ENCODE peak calls at places on chromosomes 1 and 21, in six cellular contexts. One of them, this sample, is unnamed.

GRCh38 chr21:32888971-32889370 is 117.4 kb upstream of the PAXBP1 start:
- DNase-seq in CD4-positive, alpha-beta memory T cell: no peak
- DNase-seq in aorta: no peak
- DNase-seq in effector memory CD4-positive, alpha-beta T cell: no peak
- DNase-seq in AG04450: no peak
- DNase-seq in GM23248: peak; percentile 32
- DNase-seq in this sample: no peak

GRCh38 chr1:198220428-198220827 is 63.6 kb downstream of the NEK7 start:
- DNase-seq in CD4-positive, alpha-beta memory T cell: no peak
- DNase-seq in aorta: no peak
- DNase-seq in effector memory CD4-positive, alpha-beta T cell: no peak
- DNase-seq in AG04450: no peak
- DNase-seq in GM23248: peak; percentile 55
- DNase-seq in this sample: no peak

GRCh38 chr21:45971487-45972352 is 9.8 kb upstream of the COL6A1 start:
- DNase-seq in CD4-positive, alpha-beta memory T cell: no peak
- DNase-seq in aorta: peak; percentile 71
- DNase-seq in effector memory CD4-positive, alpha-beta T cell: no peak
- DNase-seq in AG04450: peak; percentile 70
- DNase-seq in GM23248: peak; percentile 96
- DNase-seq in this sample: no peak

GRCh38 chr21:34141373-34141772 is 68.0 kb downstream of the MRPS6 start:
- DNase-seq in CD4-positive, alpha-beta memory T cell: no peak
- DNase-seq in aorta: no peak
- DNase-seq in effector memory CD4-positive, alpha-beta T cell: no peak
- DNase-seq in AG04450: no peak
- DNase-seq in GM23248: no peak
- DNase-seq in this sample: no peak

GRCh38 chr1:53547321-53547720 is 88.1 kb downstream of the DMRTB1 start:
- DNase-seq in CD4-positive, alpha-beta memory T cell: no peak
- DNase-seq in aorta: peak; percentile 24
- DNase-seq in effector memory CD4-positive, alpha-beta T cell: no peak
- DNase-seq in AG04450: no peak
- DNase-seq in GM23248: no peak
- DNase-seq in this sample: no peak

GRCh38 chr1:197783510-197783948 is 8.2 kb upstream of the DENND1B start:
- DNase-seq in CD4-positive, alpha-beta memory T cell: no peak
- DNase-seq in aorta: no peak
- DNase-seq in effector memory CD4-positive, alpha-beta T cell: no peak
- DNase-seq in AG04450: no peak
- DNase-seq in GM23248: peak; percentile 81
- DNase-seq in this sample: no peak

GRCh38 chr1:81695741-81696140 is 105.0 kb upstream of the ADGRL2 start:
- DNase-seq in CD4-positive, alpha-beta memory T cell: no peak
- DNase-seq in aorta: peak; percentile 37
- DNase-seq in effector memory CD4-positive, alpha-beta T cell: no peak
- DNase-seq in AG04450: no peak
- DNase-seq in GM23248: peak; percentile 74
- DNase-seq in this sample: no peak

GRCh38 chr1:13896932-13897331 is 196.9 kb downstream of the PRDM2 start:
- DNase-seq in CD4-positive, alpha-beta memory T cell: no peak
- DNase-seq in aorta: no peak
- DNase-seq in effector memory CD4-positive, alpha-beta T cell: no peak
- DNase-seq in AG04450: no peak
- DNase-seq in GM23248: no peak
- DNase-seq in this sample: no peak

GRCh38 chr1:157856538-157856937 is 14.9 kb upstream of the CD5L start:
- DNase-seq in CD4-positive, alpha-beta memory T cell: no peak
- DNase-seq in aorta: no peak
- DNase-seq in effector memory CD4-positive, alpha-beta T cell: no peak
- DNase-seq in AG04450: no peak
- DNase-seq in GM23248: no peak
- DNase-seq in this sample: no peak

GRCh38 chr1:244862354-244862698 is 2.0 kb downstream of the HNRNPU start:
- DNase-seq in CD4-positive, alpha-beta memory T cell: peak; percentile 62
- DNase-seq in aorta: no peak
- DNase-seq in effector memory CD4-positive, alpha-beta T cell: no peak
- DNase-seq in AG04450: no peak
- DNase-seq in GM23248: peak; percentile 49
- DNase-seq in this sample: no peak

GRCh38 chr1:92968138-92969032 is 7.1 kb upstream of the DIPK1A start:
- DNase-seq in CD4-positive, alpha-beta memory T cell: peak; percentile 41
- DNase-seq in aorta: no peak
- DNase-seq in effector memory CD4-positive, alpha-beta T cell: no peak
- DNase-seq in AG04450: no peak
- DNase-seq in GM23248: peak; percentile 40
- DNase-seq in this sample: no peak

GRCh38 chr1:6347641-6348487 is 45.7 kb downstream of the ACOT7 start:
- DNase-seq in CD4-positive, alpha-beta memory T cell: peak; percentile 75
- DNase-seq in aorta: no peak
- DNase-seq in effector memory CD4-positive, alpha-beta T cell: peak; percentile 58
- DNase-seq in AG04450: no peak
- DNase-seq in GM23248: peak; percentile 41
- DNase-seq in this sample: no peak

GRCh38 chr1:20061866-20062265 is 8.1 kb upstream of the PLA2G5 start:
- DNase-seq in CD4-positive, alpha-beta memory T cell: no peak
- DNase-seq in aorta: no peak
- DNase-seq in effector memory CD4-positive, alpha-beta T cell: no peak
- DNase-seq in AG04450: no peak
- DNase-seq in GM23248: peak; percentile 35
- DNase-seq in this sample: no peak

GRCh38 chr1:208178091-208178529 is 66.1 kb downstream of the PLXNA2 start:
- DNase-seq in CD4-positive, alpha-beta memory T cell: no peak
- DNase-seq in aorta: no peak
- DNase-seq in effector memory CD4-positive, alpha-beta T cell: no peak
- DNase-seq in AG04450: no peak
- DNase-seq in GM23248: no peak
- DNase-seq in this sample: no peak

GRCh38 chr21:41139275-41139674 is 28.7 kb upstream of the BACE2 start:
- DNase-seq in CD4-positive, alpha-beta memory T cell: no peak
- DNase-seq in aorta: no peak
- DNase-seq in effector memory CD4-positive, alpha-beta T cell: no peak
- DNase-seq in AG04450: no peak
- DNase-seq in GM23248: no peak
- DNase-seq in this sample: no peak

GRCh38 chr1:14347186-14347585 is 251.3 kb upstream of the KAZN start:
- DNase-seq in CD4-positive, alpha-beta memory T cell: no peak
- DNase-seq in aorta: no peak
- DNase-seq in effector memory CD4-positive, alpha-beta T cell: no peak
- DNase-seq in AG04450: no peak
- DNase-seq in GM23248: no peak
- DNase-seq in this sample: no peak

GRCh38 chr1:102578806-102579205 is 529.5 kb downstream of the COL11A1 start:
- DNase-seq in CD4-positive, alpha-beta memory T cell: no peak
- DNase-seq in aorta: no peak
- DNase-seq in effector memory CD4-positive, alpha-beta T cell: no peak
- DNase-seq in AG04450: no peak
- DNase-seq in GM23248: peak; percentile 25
- DNase-seq in this sample: no peak

GRCh38 chr1:199010933-199011332 is 372.1 kb downstream of the PTPRC start:
- DNase-seq in CD4-positive, alpha-beta memory T cell: no peak
- DNase-seq in aorta: no peak
- DNase-seq in effector memory CD4-positive, alpha-beta T cell: no peak
- DNase-seq in AG04450: peak; percentile 11
- DNase-seq in GM23248: peak; percentile 21
- DNase-seq in this sample: no peak

GRCh38 chr1:83682132-83682531 is 316.8 kb downstream of the TTLL7 start:
- DNase-seq in CD4-positive, alpha-beta memory T cell: no peak
- DNase-seq in aorta: no peak
- DNase-seq in effector memory CD4-positive, alpha-beta T cell: no peak
- DNase-seq in AG04450: no peak
- DNase-seq in GM23248: no peak
- DNase-seq in this sample: no peak

GRCh38 chr1:81617308-81618027 is 183.3 kb upstream of the ADGRL2 start:
- DNase-seq in CD4-positive, alpha-beta memory T cell: no peak
- DNase-seq in aorta: no peak
- DNase-seq in effector memory CD4-positive, alpha-beta T cell: no peak
- DNase-seq in AG04450: no peak
- DNase-seq in GM23248: peak; percentile 55
- DNase-seq in this sample: no peak

GRCh38 chr1:157119448-157119847 is 18.7 kb downstream of the ETV3 start:
- DNase-seq in CD4-positive, alpha-beta memory T cell: no peak
- DNase-seq in aorta: no peak
- DNase-seq in effector memory CD4-positive, alpha-beta T cell: no peak
- DNase-seq in AG04450: no peak
- DNase-seq in GM23248: no peak
- DNase-seq in this sample: no peak

GRCh38 chr1:1781526-1781903 is 3.2 kb upstream of the NADK start:
- DNase-seq in CD4-positive, alpha-beta memory T cell: no peak
- DNase-seq in aorta: no peak
- DNase-seq in effector memory CD4-positive, alpha-beta T cell: no peak
- DNase-seq in AG04450: no peak
- DNase-seq in GM23248: peak; percentile 16
- DNase-seq in this sample: no peak

GRCh38 chr1:1784933-1785332 is 6.7 kb upstream of the NADK start:
- DNase-seq in CD4-positive, alpha-beta memory T cell: no peak
- DNase-seq in aorta: no peak
- DNase-seq in effector memory CD4-positive, alpha-beta T cell: no peak
- DNase-seq in AG04450: no peak
- DNase-seq in GM23248: no peak
- DNase-seq in this sample: no peak

GRCh38 chr1:1780598-1781525 is 2.6 kb upstream of the NADK start:
- DNase-seq in CD4-positive, alpha-beta memory T cell: no peak
- DNase-seq in aorta: no peak
- DNase-seq in effector memory CD4-positive, alpha-beta T cell: no peak
- DNase-seq in AG04450: no peak
- DNase-seq in GM23248: peak; percentile 26
- DNase-seq in this sample: no peak

GRCh38 chr1:1783320-1783719 is 5.0 kb upstream of the NADK start:
- DNase-seq in CD4-positive, alpha-beta memory T cell: no peak
- DNase-seq in aorta: no peak
- DNase-seq in effector memory CD4-positive, alpha-beta T cell: no peak
- DNase-seq in AG04450: no peak
- DNase-seq in GM23248: no peak
- DNase-seq in this sample: peak; percentile 32

DNA sequence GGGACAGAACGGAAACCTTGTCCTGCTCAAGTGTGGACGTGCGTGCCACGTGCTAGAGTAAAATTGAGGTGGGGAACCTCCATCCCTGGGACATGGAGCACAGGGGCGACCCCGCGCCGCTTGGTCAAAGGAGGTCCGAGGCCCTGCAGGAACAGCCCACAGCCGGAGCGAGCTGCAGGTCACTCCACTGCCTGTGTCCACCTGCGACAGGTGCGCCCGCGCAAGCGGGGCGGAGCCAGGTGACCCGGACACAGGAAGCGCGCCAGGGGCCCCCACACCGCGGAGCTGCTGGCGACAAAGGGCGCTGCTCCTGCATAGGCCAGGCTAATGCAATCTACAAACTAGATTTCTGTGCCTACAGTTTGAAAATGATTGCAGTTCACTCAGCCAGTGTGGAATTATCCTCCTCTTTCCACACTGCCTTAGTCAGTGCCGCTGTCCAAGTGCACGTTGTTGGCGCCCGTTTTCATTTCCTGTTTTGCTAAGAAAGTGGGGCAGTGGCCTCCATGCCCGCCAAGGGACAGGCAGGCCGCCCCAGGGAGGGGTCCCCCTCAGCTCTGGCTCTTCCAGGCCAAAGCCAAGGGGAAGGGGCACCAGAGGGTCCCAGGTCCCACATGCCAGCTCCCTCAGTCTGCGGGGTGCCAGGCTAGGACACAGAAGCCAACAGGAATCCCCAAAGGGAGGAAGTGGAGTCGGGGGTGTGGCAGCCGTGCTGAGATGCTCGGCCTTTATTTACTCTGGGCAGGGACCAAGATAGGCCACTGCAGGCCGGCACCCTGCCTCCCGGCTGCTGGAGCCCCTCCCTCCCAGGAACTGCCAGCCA is 4.3 kb upstream of the NADK start:
- DNase-seq in CD4-positive, alpha-beta memory T cell: no peak
- DNase-seq in aorta: peak; percentile 86
- DNase-seq in effector memory CD4-positive, alpha-beta T cell: no peak
- DNase-seq in AG04450: no peak
- DNase-seq in GM23248: peak; percentile 88
- DNase-seq in this sample: no peak
- H3K27ac ChIP-seq in CD4-positive, alpha-beta memory T cell: peak overlapping the region; percentile 78
- H3K27ac ChIP-seq in aorta: no peak overlapping the region
- H3K27ac ChIP-seq in effector memory CD4-positive, alpha-beta T cell: peak overlapping the region; percentile 39
- H3K27ac ChIP-seq in AG04450: peak overlapping the region; percentile 75
- H3K27ac ChIP-seq in GM23248: peak overlapping the region; percentile 61
- H3K27ac ChIP-seq in this sample: peak overlapping the region; percentile 39

GRCh38 chr1:113192980-113193379 is 120.0 kb downstream of the LRIG2 start:
- DNase-seq in CD4-positive, alpha-beta memory T cell: no peak
- DNase-seq in aorta: no peak
- DNase-seq in effector memory CD4-positive, alpha-beta T cell: no peak
- DNase-seq in AG04450: no peak
- DNase-seq in GM23248: no peak
- DNase-seq in this sample: no peak

GRCh38 chr1:113190078-113190477 is 117.1 kb downstream of the LRIG2 start:
- DNase-seq in CD4-positive, alpha-beta memory T cell: no peak
- DNase-seq in aorta: no peak
- DNase-seq in effector memory CD4-positive, alpha-beta T cell: no peak
- DNase-seq in AG04450: no peak
- DNase-seq in GM23248: no peak
- DNase-seq in this sample: no peak

GRCh38 chr1:113191579-113192076 is 118.6 kb downstream of the LRIG2 start:
- DNase-seq in CD4-positive, alpha-beta memory T cell: no peak
- DNase-seq in aorta: no peak
- DNase-seq in effector memory CD4-positive, alpha-beta T cell: no peak
- DNase-seq in AG04450: no peak
- DNase-seq in GM23248: peak; percentile 7
- DNase-seq in this sample: no peak

GRCh38 chr1:113192242-113192641 is 119.2 kb downstream of the LRIG2 start:
- DNase-seq in CD4-positive, alpha-beta memory T cell: no peak
- DNase-seq in aorta: no peak
- DNase-seq in effector memory CD4-positive, alpha-beta T cell: no peak
- DNase-seq in AG04450: no peak
- DNase-seq in GM23248: no peak
- DNase-seq in this sample: no peak

DNA sequence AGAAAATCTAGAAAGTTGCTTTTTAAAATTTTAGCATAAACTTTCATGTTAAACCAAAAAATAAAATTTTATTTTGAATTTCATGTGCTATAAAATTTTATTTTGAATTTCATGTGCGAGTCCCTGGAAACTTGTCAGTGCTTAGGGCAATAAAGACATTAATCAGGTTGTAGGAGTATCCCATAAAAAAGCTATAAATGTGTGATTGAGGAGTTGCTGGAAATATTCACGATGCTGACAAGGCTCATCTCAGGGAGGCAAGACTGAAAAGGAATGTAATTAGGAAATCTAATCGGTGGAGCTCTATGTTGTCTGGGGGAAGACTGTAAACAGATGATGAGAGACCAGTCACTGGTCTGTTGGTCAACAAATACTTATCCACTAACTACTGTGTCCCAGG is 117.9 kb downstream of the LRIG2 start:
- DNase-seq in CD4-positive, alpha-beta memory T cell: no peak
- DNase-seq in aorta: no peak
- DNase-seq in effector memory CD4-positive, alpha-beta T cell: no peak
- DNase-seq in AG04450: no peak
- DNase-seq in GM23248: no peak
- DNase-seq in this sample: no peak
- H3K27ac ChIP-seq in CD4-positive, alpha-beta memory T cell: no peak overlapping the region
- H3K27ac ChIP-seq in aorta: no peak overlapping the region
- H3K27ac ChIP-seq in effector memory CD4-positive, alpha-beta T cell: no peak overlapping the region
- H3K27ac ChIP-seq in AG04450: no peak overlapping the region
- H3K27ac ChIP-seq in GM23248: no peak overlapping the region
- H3K27ac ChIP-seq in this sample: peak overlapping the region; percentile 67

GRCh38 chr1:75981188-75981897 is 49.1 kb upstream of the ASB17 start:
- DNase-seq in CD4-positive, alpha-beta memory T cell: no peak
- DNase-seq in aorta: no peak
- DNase-seq in effector memory CD4-positive, alpha-beta T cell: no peak
- DNase-seq in AG04450: no peak
- DNase-seq in GM23248: no peak
- DNase-seq in this sample: no peak
- H3K27ac ChIP-seq in CD4-positive, alpha-beta memory T cell: no peak overlapping the region
- H3K27ac ChIP-seq in aorta: no peak overlapping the region
- H3K27ac ChIP-seq in effector memory CD4-positive, alpha-beta T cell: no peak overlapping the region
- H3K27ac ChIP-seq in AG04450: no peak overlapping the region
- H3K27ac ChIP-seq in GM23248: no peak overlapping the region
- H3K27ac ChIP-seq in this sample: no peak overlapping the region

GRCh38 chr1:159318784-159319551 is 16.8 kb downstream of the FCER1A start:
- DNase-seq in CD4-positive, alpha-beta memory T cell: no peak
- DNase-seq in aorta: no peak
- DNase-seq in effector memory CD4-positive, alpha-beta T cell: no peak
- DNase-seq in AG04450: no peak
- DNase-seq in GM23248: no peak
- DNase-seq in this sample: no peak
- H3K27ac ChIP-seq in CD4-positive, alpha-beta memory T cell: no peak overlapping the region
- H3K27ac ChIP-seq in aorta: no peak overlapping the region
- H3K27ac ChIP-seq in effector memory CD4-positive, alpha-beta T cell: no peak overlapping the region
- H3K27ac ChIP-seq in AG04450: no peak overlapping the region
- H3K27ac ChIP-seq in GM23248: no peak overlapping the region
- H3K27ac ChIP-seq in this sample: no peak overlapping the region

This sample was measured in caudate nucleus.